ENCODE peak calls at places on chromosomes 1 and 21, in seven cellular contexts. One of them, this sample, is unnamed.

GRCh38 chr1:24236170-24237045 is 49.3 kb upstream of the IFNLR1 start:
- DNase-seq in HFF-Myc: no peak
- DNase-seq in Calu3: peak
- DNase-seq in dorsolateral prefrontal cortex: no peak
- DNase-seq in GM12865: peak
- DNase-seq in HFFc6: peak
- DNase-seq in Peyer's patch: no peak
- DNase-seq in this sample: no peak

GRCh38 chr1:80171101-80171500 is 1164.6 kb upstream of the ADGRL4 start:
- DNase-seq in HFF-Myc: no peak
- DNase-seq in Calu3: no peak
- DNase-seq in dorsolateral prefrontal cortex: no peak
- DNase-seq in GM12865: no peak
- DNase-seq in HFFc6: no peak
- DNase-seq in Peyer's patch: no peak
- DNase-seq in this sample: no peak

GRCh38 chr1:112711672-112712071 is 3.5 kb downstream of the PPM1J start:
- DNase-seq in HFF-Myc: no peak
- DNase-seq in Calu3: no peak
- DNase-seq in dorsolateral prefrontal cortex: no peak
- DNase-seq in GM12865: no peak
- DNase-seq in HFFc6: no peak
- DNase-seq in Peyer's patch: no peak
- DNase-seq in this sample: no peak

GRCh38 chr1:175857756-175858155 is 114.4 kb upstream of the TNR start:
- DNase-seq in HFF-Myc: no peak
- DNase-seq in Calu3: no peak
- DNase-seq in dorsolateral prefrontal cortex: peak
- DNase-seq in GM12865: no peak
- DNase-seq in HFFc6: no peak
- DNase-seq in Peyer's patch: no peak
- DNase-seq in this sample: no peak

GRCh38 chr1:223670458-223671159 is 5.1 kb upstream of the CAPN8 start:
- DNase-seq in HFF-Myc: no peak
- DNase-seq in Calu3: peak
- DNase-seq in dorsolateral prefrontal cortex: no peak
- DNase-seq in GM12865: peak
- DNase-seq in HFFc6: peak
- DNase-seq in Peyer's patch: no peak
- DNase-seq in this sample: peak

GRCh38 chr1:171438441-171438840 is 46.9 kb upstream of the PRRC2C start:
- DNase-seq in HFF-Myc: peak
- DNase-seq in Calu3: peak
- DNase-seq in dorsolateral prefrontal cortex: no peak
- DNase-seq in GM12865: no peak
- DNase-seq in HFFc6: peak
- DNase-seq in Peyer's patch: no peak
- DNase-seq in this sample: no peak

GRCh38 chr1:215637041-215637573 is 70.0 kb downstream of the KCTD3 start:
- DNase-seq in HFF-Myc: peak
- DNase-seq in Calu3: no peak
- DNase-seq in dorsolateral prefrontal cortex: no peak
- DNase-seq in GM12865: no peak
- DNase-seq in HFFc6: peak
- DNase-seq in Peyer's patch: no peak
- DNase-seq in this sample: no peak

GRCh38 chr1:67830928-67831596 is 2.2 kb downstream of the GNG12 start:
- DNase-seq in HFF-Myc: no peak
- DNase-seq in Calu3: no peak
- DNase-seq in dorsolateral prefrontal cortex: no peak
- DNase-seq in GM12865: no peak
- DNase-seq in HFFc6: no peak
- DNase-seq in Peyer's patch: no peak
- DNase-seq in this sample: no peak

GRCh38 chr1:100539836-100540536 is 2.0 kb downstream of the GPR88 start:
- DNase-seq in HFF-Myc: no peak
- DNase-seq in Calu3: peak
- DNase-seq in dorsolateral prefrontal cortex: no peak
- DNase-seq in GM12865: no peak
- DNase-seq in HFFc6: no peak
- DNase-seq in Peyer's patch: no peak
- DNase-seq in this sample: peak

GRCh38 chr1:90507173-90507572 is 209.9 kb downstream of the BARHL2 start:
- DNase-seq in HFF-Myc: no peak
- DNase-seq in Calu3: no peak
- DNase-seq in dorsolateral prefrontal cortex: no peak
- DNase-seq in GM12865: no peak
- DNase-seq in HFFc6: no peak
- DNase-seq in Peyer's patch: no peak
- DNase-seq in this sample: no peak

GRCh38 chr1:56081151-56081550 is 498.2 kb downstream of the PLPP3 start:
- DNase-seq in HFF-Myc: no peak
- DNase-seq in Calu3: no peak
- DNase-seq in dorsolateral prefrontal cortex: no peak
- DNase-seq in GM12865: no peak
- DNase-seq in HFFc6: peak
- DNase-seq in Peyer's patch: no peak
- DNase-seq in this sample: no peak

GRCh38 chr1:192633533-192634258 is 2.3 kb upstream of the RGS13 start:
- DNase-seq in HFF-Myc: no peak
- DNase-seq in Calu3: no peak
- DNase-seq in dorsolateral prefrontal cortex: no peak
- DNase-seq in GM12865: no peak
- DNase-seq in HFFc6: no peak
- DNase-seq in Peyer's patch: no peak
- DNase-seq in this sample: no peak
- TF ChIP-seq CTCF in HFF-Myc: no peak
- TF ChIP-seq CTCF in Calu3: no peak
- TF ChIP-seq CTCF in dorsolateral prefrontal cortex: no peak
- TF ChIP-seq CTCF in GM12865: no peak
- TF ChIP-seq CTCF in HFFc6: no peak
- TF ChIP-seq CTCF in Peyer's patch: no peak
- TF ChIP-seq CTCF in this sample: no peak

GRCh38 chr1:93824869-93825268 is 54.1 kb downstream of the DNTTIP2 start:
- DNase-seq in HFF-Myc: no peak
- DNase-seq in Calu3: no peak
- DNase-seq in dorsolateral prefrontal cortex: no peak
- DNase-seq in GM12865: no peak
- DNase-seq in HFFc6: no peak
- DNase-seq in Peyer's patch: no peak
- DNase-seq in this sample: no peak

GRCh38 chr1:93829061-93829460 is 49.9 kb downstream of the DNTTIP2 start:
- DNase-seq in HFF-Myc: no peak
- DNase-seq in Calu3: no peak
- DNase-seq in dorsolateral prefrontal cortex: no peak
- DNase-seq in GM12865: no peak
- DNase-seq in HFFc6: no peak
- DNase-seq in Peyer's patch: no peak
- DNase-seq in this sample: no peak

GRCh38 chr1:93828437-93828756 is 50.6 kb downstream of the DNTTIP2 start:
- DNase-seq in HFF-Myc: no peak
- DNase-seq in Calu3: no peak
- DNase-seq in dorsolateral prefrontal cortex: no peak
- DNase-seq in GM12865: no peak
- DNase-seq in HFFc6: no peak
- DNase-seq in Peyer's patch: no peak
- DNase-seq in this sample: no peak

GRCh38 chr1:93827633-93828436 is 51.2 kb downstream of the DNTTIP2 start:
- DNase-seq in HFF-Myc: no peak
- DNase-seq in Calu3: no peak
- DNase-seq in dorsolateral prefrontal cortex: no peak
- DNase-seq in GM12865: no peak
- DNase-seq in HFFc6: peak
- DNase-seq in Peyer's patch: no peak
- DNase-seq in this sample: no peak

GRCh38 chr1:93827128-93827527 is 51.9 kb downstream of the DNTTIP2 start:
- DNase-seq in HFF-Myc: no peak
- DNase-seq in Calu3: no peak
- DNase-seq in dorsolateral prefrontal cortex: no peak
- DNase-seq in GM12865: no peak
- DNase-seq in HFFc6: no peak
- DNase-seq in Peyer's patch: no peak
- DNase-seq in this sample: no peak
- TF ChIP-seq CTCF in HFF-Myc: no peak
- TF ChIP-seq CTCF in Calu3: no peak
- TF ChIP-seq CTCF in dorsolateral prefrontal cortex: no peak
- TF ChIP-seq CTCF in GM12865: no peak
- TF ChIP-seq CTCF in HFFc6: no peak
- TF ChIP-seq CTCF in Peyer's patch: no peak
- TF ChIP-seq CTCF in this sample: no peak

DNA sequence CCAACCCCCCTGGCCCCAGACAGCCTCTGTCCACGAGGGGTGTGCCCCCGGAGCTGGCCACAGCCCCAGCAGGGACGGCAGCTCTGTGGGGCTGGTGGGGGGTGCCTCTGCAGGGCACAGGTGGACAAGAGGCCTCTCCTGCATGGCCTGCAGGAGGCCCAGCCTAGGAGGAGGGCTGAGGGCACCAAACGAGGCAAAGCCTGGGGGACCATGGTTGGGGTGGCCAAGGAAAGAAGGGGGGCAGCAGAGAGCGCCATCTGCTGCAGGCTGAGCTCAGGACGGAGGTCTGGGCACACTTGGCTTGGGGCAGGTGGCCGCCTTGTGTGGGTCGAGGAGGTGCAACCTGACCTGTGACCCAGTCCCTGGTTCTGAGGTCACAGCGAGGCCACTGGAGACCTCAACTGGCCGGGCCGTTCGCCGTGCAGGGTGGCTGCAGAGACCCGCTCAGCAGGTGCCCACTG is 27.3 kb downstream of the RRP1 start:
- DNase-seq in HFF-Myc: no peak
- DNase-seq in Calu3: no peak
- DNase-seq in dorsolateral prefrontal cortex: no peak
- DNase-seq in GM12865: no peak
- DNase-seq in HFFc6: no peak
- DNase-seq in Peyer's patch: no peak
- DNase-seq in this sample: no peak
- TF ChIP-seq CTCF in HFF-Myc: no peak
- TF ChIP-seq CTCF in Calu3: no peak
- TF ChIP-seq CTCF in dorsolateral prefrontal cortex: no peak
- TF ChIP-seq CTCF in GM12865: no peak
- TF ChIP-seq CTCF in HFFc6: peak
- TF ChIP-seq CTCF in Peyer's patch: no peak
- TF ChIP-seq CTCF in this sample: no peak

DNA sequence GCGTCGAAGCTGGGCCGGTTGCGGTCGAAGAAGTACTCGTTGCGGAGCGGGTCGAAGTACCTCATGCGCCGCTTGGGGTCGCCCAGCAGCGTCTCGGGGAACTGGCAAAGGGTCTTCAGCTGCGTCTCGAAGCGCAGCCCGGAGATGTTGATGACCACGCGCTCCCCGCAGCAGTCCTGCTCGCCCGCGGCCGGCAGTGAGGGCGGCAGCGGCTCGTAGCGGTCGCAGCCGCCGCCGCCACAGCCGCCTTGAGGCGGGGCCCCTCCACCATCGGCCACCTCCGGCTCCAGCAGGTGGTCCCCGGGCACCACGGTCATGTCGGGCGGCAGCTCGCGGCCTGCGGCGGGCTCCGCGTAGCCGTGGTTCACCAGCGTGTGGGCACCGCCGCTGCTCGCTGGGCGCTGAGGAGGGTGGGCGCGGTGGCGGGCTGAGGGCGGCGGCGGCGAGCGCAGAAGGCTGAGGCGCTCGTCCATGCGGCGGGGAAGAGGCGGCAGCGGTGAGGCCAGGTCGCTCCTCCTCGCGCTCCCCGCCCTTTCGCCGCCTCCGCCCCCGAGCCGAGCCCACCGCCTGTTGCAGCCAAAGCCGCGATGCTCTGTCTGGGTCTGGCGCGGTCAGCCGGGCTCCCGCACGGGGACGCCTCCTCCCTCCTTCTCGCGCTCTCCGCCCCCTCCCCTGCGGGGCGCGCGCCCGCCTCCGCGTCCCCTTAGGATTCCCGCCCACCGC is at the start of gene KCNA3:
- DNase-seq in HFF-Myc: no peak
- DNase-seq in Calu3: no peak
- DNase-seq in dorsolateral prefrontal cortex: peak
- DNase-seq in GM12865: peak
- DNase-seq in HFFc6: no peak
- DNase-seq in Peyer's patch: peak
- DNase-seq in this sample: peak
- TF ChIP-seq CTCF in HFF-Myc: no peak
- TF ChIP-seq CTCF in Calu3: no peak
- TF ChIP-seq CTCF in dorsolateral prefrontal cortex: peak
- TF ChIP-seq CTCF in GM12865: peak
- TF ChIP-seq CTCF in HFFc6: no peak
- TF ChIP-seq CTCF in Peyer's patch: no peak
- TF ChIP-seq CTCF in this sample: peak

DNA sequence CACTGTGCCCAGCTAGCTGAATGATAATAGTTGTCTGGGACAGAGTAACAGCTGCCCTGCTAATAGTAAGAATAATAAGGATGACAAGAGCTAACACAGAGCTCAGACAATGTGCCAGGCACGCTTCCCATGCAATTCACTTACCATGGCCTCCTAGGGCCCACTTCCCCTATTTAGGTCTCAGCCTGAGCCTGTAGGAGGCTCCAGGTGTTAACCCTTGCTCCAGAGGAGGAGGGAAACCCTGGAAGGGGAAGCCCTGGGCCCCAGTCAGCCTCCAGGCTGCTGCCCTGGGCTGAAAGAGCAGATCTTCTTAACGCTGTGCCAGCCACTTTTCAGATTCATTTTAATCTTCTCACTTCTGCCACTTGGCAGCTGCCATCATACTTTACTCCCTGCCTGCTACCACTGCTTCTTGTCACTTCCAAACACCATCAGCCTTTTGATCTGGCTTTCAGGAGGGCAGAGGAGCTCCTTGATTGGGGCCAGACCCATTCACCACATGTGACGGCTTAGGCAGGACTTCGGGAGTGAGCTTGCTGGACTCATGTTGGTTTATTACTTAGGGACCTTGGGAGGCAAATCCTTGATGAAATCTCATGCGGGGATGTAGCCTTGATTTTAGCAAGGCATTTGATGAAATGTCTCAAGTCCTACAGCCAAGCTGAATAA is 66.7 kb upstream of the PARP1 start:
- DNase-seq in HFF-Myc: no peak
- DNase-seq in Calu3: no peak
- DNase-seq in dorsolateral prefrontal cortex: no peak
- DNase-seq in GM12865: no peak
- DNase-seq in HFFc6: no peak
- DNase-seq in Peyer's patch: no peak
- DNase-seq in this sample: no peak
- TF ChIP-seq CTCF in HFF-Myc: no peak
- TF ChIP-seq CTCF in Calu3: no peak
- TF ChIP-seq CTCF in dorsolateral prefrontal cortex: no peak
- TF ChIP-seq CTCF in GM12865: no peak
- TF ChIP-seq CTCF in HFFc6: no peak
- TF ChIP-seq CTCF in Peyer's patch: no peak
- TF ChIP-seq CTCF in this sample: no peak

GRCh38 chr1:5286244-5286643 is 631.8 kb downstream of the AJAP1 start:
- DNase-seq in HFF-Myc: no peak
- DNase-seq in Calu3: no peak
- DNase-seq in dorsolateral prefrontal cortex: no peak
- DNase-seq in GM12865: no peak
- DNase-seq in HFFc6: no peak
- DNase-seq in Peyer's patch: no peak
- DNase-seq in this sample: no peak
- TF ChIP-seq CTCF in HFF-Myc: no peak
- TF ChIP-seq CTCF in Calu3: no peak
- TF ChIP-seq CTCF in dorsolateral prefrontal cortex: peak
- TF ChIP-seq CTCF in GM12865: peak
- TF ChIP-seq CTCF in HFFc6: no peak
- TF ChIP-seq CTCF in Peyer's patch: no peak
- TF ChIP-seq CTCF in this sample: peak